ENCODE peak calls at places on chromosome 22, in eight cellular contexts. G, Z, D, I, O, A, V and U are unnamed samples. For H3K36me3, the result is how much of the 10 kb centered on the place peaks cover.

GRCh38 chr22:25069758-25070461 is 117.4 kb downstream of the KIAA1671 start:
- DNase-seq in G (no peak), Z (no peak), D (peak), I (no peak), O (no peak), A (no peak), V (no peak), U (no peak)

GRCh38 chr22:38465673-38466490 is 2.0 kb upstream of the KDELR3 start:
- DNase-seq in G (no peak), Z (peak), D (no peak), I (peak), O (no peak), A (no peak), V (no peak), U (no peak)

GRCh38 chr22:41576877-41577276 is 12.8 kb downstream of the PMM1 start:
- DNase-seq in G (peak), Z (peak), D (peak), I (no peak), O (no peak), A (peak), V (no peak), U (peak)

GRCh38 chr22:19454156-19454555 is 6.6 kb upstream of the C22orf39 start:
- DNase-seq in G (no peak), Z (no peak), D (no peak), I (no peak), O (no peak), A (no peak), V (no peak), U (no peak)

GRCh38 chr22:40196628-40197027 is 18.9 kb downstream of the TNRC6B start:
- DNase-seq in G (no peak), Z (peak), D (peak), I (peak), O (no peak), A (no peak), V (no peak), U (no peak)

GRCh38 chr22:27880778-27881394 is 38.2 kb downstream of the PITPNB start:
- DNase-seq in G (peak), Z (peak), D (peak), I (no peak), O (peak), A (peak), V (no peak), U (no peak)

GRCh38 chr22:50169181-50169759 is 1.3 kb upstream of the PANX2 start:
- DNase-seq in G (no peak), Z (peak), D (no peak), I (peak), O (no peak), A (no peak), V (no peak), U (no peak)

GRCh38 chr22:46289244-46289891 is 7.3 kb upstream of the GTSE1 start:
- DNase-seq in G (no peak), Z (no peak), D (no peak), I (no peak), O (no peak), A (no peak), V (no peak), U (no peak)

GRCh38 chr22:31093956-31094622 is 13.0 kb downstream of the SMTN start:
- DNase-seq in G (no peak), Z (no peak), D (no peak), I (no peak), O (peak), A (no peak), V (no peak), U (peak)

GRCh38 chr22:24440270-24440717 is 12.9 kb downstream of the ADORA2A start:
- DNase-seq in G (no peak), Z (no peak), D (no peak), I (peak), O (no peak), A (no peak), V (no peak), U (no peak)

GRCh38 chr22:28951969-28952521 is 68.7 kb downstream of the ZNRF3 start:
- DNase-seq in G (no peak), Z (no peak), D (peak), I (no peak), O (no peak), A (no peak), V (no peak), U (no peak)

GRCh38 chr22:27973851-27974250 is 54.8 kb upstream of the PITPNB start:
- DNase-seq in G (no peak), Z (no peak), D (no peak), I (no peak), O (no peak), A (no peak), V (no peak), U (no peak)

GRCh38 chr22:40463017-40463631 is 92.7 kb downstream of the SGSM3 start:
- DNase-seq in G (peak), Z (no peak), D (no peak), I (no peak), O (no peak), A (peak), V (no peak), U (no peak)

GRCh38 chr22:47624277-47625012 is 862.0 kb downstream of the TBC1D22A start:
- DNase-seq in G (no peak), Z (no peak), D (no peak), I (no peak), O (no peak), A (no peak), V (no peak), U (no peak)

GRCh38 chr22:43625242-43625641 is 186.9 kb downstream of the EFCAB6 start:
- DNase-seq in G (no peak), Z (peak), D (no peak), I (no peak), O (no peak), A (no peak), V (no peak), U (no peak)

GRCh38 chr22:27667121-27667843 is 134.3 kb downstream of the MN1 start:
- DNase-seq in G (no peak), Z (no peak), D (peak), I (no peak), O (peak), A (no peak), V (no peak), U (no peak)

GRCh38 chr22:38941488-38941987 is 15.9 kb upstream of the APOBEC3A start:
- DNase-seq in G (no peak), Z (no peak), D (no peak), I (no peak), O (no peak), A (no peak), V (no peak), U (no peak)

GRCh38 chr22:27241430-27242110 is 560.0 kb downstream of the MN1 start:
- DNase-seq in G (no peak), Z (peak), D (peak), I (no peak), O (no peak), A (no peak), V (no peak), U (peak)

GRCh38 chr22:17823226-17823625 is 49.0 kb upstream of the BID start:
- DNase-seq in G (no peak), Z (no peak), D (no peak), I (no peak), O (no peak), A (no peak), V (no peak), U (no peak)

GRCh38 chr22:48979482-48979881 is 848.2 kb downstream of the BRD1 start:
- DNase-seq in G (no peak), Z (no peak), D (no peak), I (no peak), O (no peak), A (no peak), V (no peak), U (no peak)

GRCh38 chr22:40966683-40967082 is 15.5 kb downstream of the RBX1 start:
- DNase-seq in G (no peak), Z (no peak), D (no peak), I (no peak), O (no peak), A (no peak), V (no peak), U (no peak)

GRCh38 chr22:47201996-47202818 is 439.8 kb downstream of the TBC1D22A start:
- DNase-seq in G (no peak), Z (no peak), D (no peak), I (peak), O (no peak), A (no peak), V (no peak), U (no peak)

GRCh38 chr22:50257451-50258360 is 3.8 kb downstream of the MAPK12 start:
- DNase-seq in G (no peak), Z (no peak), D (no peak), I (no peak), O (no peak), A (no peak), V (no peak), U (no peak)

GRCh38 chr22:28172948-28173360 is 253.9 kb upstream of the PITPNB start:
- DNase-seq in G (no peak), Z (peak), D (no peak), I (no peak), O (no peak), A (no peak), V (no peak), U (no peak)

GRCh38 chr22:36510966-36511881 is 4.4 kb upstream of the FOXRED2 start:
- DNase-seq in G (peak), Z (peak), D (peak), I (no peak), O (no peak), A (peak), V (no peak), U (no peak)

GRCh38 chr22:39101226-39101625 is 4.2 kb downstream of the APOBEC3H start:
- DNase-seq in G (no peak), Z (no peak), D (no peak), I (no peak), O (no peak), A (no peak), V (no peak), U (no peak)

GRCh38 chr22:41589601-41590365 is at the start of gene PMM1:
- DNase-seq in G (peak), Z (peak), D (peak), I (peak), O (peak), A (peak), V (peak), U (peak)

GRCh38 chr22:42596376-42596775 is 18.3 kb downstream of the POLDIP3 start:
- DNase-seq in G (no peak), Z (no peak), D (no peak), I (no peak), O (peak), A (no peak), V (no peak), U (peak)

GRCh38 chr22:42595434-42595833 is 19.2 kb downstream of the POLDIP3 start:
- DNase-seq in G (no peak), Z (no peak), D (no peak), I (no peak), O (peak), A (no peak), V (no peak), U (no peak)

GRCh38 chr22:42596863-42597530 is 17.7 kb downstream of the POLDIP3 start:
- DNase-seq in G (no peak), Z (no peak), D (no peak), I (no peak), O (no peak), A (no peak), V (no peak), U (no peak)

DNA sequence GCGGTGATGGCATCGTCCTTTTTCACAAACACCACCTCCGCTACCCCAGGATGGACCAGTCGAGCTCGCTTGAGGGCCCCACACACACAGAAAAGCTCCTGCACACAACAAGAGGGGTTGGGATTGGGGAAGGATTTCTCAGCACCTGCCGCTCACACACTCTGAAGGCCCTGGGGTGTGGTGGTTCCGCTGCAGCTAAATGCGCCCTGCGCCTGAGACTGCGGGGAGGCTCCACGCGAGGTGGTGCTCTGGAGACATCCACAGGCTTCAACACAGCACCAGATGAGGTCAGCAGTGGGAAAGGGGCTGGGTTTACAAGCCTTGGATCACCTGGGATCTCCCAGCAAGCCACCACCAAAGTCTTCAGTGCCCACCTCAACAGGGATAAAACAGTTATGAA is 22.7 kb downstream of the POLDIP3 start:
- DNase-seq in G (no peak), Z (no peak), D (no peak), I (no peak), O (no peak), A (no peak), V (no peak), U (no peak)
- H3K36me3 ChIP-seq in G (half or more), Z (under half), D (under half), I (half or more), O (half or more), A (under half), V (half or more), U (half or more)

GRCh38 chr22:20552913-20553401 is 45.5 kb downstream of the MED15 start:
- DNase-seq in G (no peak), Z (no peak), D (no peak), I (no peak), O (peak), A (peak), V (no peak), U (no peak)

GRCh38 chr22:20550851-20551744 is 43.7 kb downstream of the MED15 start:
- DNase-seq in G (peak), Z (peak), D (peak), I (peak), O (peak), A (peak), V (peak), U (no peak)

GRCh38 chr22:20553947-20554741 is 46.7 kb downstream of the MED15 start:
- DNase-seq in G (no peak), Z (no peak), D (no peak), I (no peak), O (no peak), A (no peak), V (no peak), U (no peak)

GRCh38 chr22:20551805-20552449 is 44.5 kb downstream of the MED15 start:
- DNase-seq in G (peak), Z (peak), D (peak), I (peak), O (peak), A (no peak), V (no peak), U (no peak)

DNA sequence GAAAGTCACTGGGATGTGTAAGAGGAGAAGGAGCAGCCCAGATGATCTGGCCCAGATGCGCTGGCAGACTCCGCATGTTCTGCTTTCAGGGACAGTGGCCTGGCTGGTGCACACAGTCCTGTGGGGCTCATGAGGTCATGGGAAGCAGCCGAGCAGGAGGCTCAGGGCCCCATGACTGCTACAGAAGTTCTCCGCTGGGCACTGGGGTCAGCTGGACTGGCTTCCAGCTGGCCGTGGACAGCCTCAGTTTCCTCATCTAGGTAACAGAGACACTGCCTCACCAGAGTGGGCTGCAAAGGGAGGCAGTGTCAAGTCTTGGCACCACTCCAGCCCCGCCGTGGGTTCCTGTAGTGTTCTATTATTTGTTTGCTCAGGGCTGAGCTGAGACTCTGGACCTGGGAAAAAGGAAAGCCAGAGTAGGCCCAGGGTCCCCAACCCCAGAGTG is 45.1 kb downstream of the MED15 start:
- DNase-seq in G (no peak), Z (peak), D (peak), I (peak), O (peak), A (peak), V (no peak), U (peak)
- H3K4me3 ChIP-seq in G (peak), Z (no peak), D (no peak), I (no peak), O (peak), A (no peak), V (peak), U (peak)

GRCh38 chr22:23065495-23066122 is 4.7 kb upstream of the GNAZ start:
- DNase-seq in G (no peak), Z (no peak), D (peak), I (peak), O (peak), A (no peak), V (no peak), U (no peak)

GRCh38 chr22:23065069-23065451 is 5.3 kb upstream of the GNAZ start:
- DNase-seq in G (no peak), Z (no peak), D (peak), I (no peak), O (no peak), A (no peak), V (no peak), U (no peak)

GRCh38 chr22:23062616-23063538 is 7.4 kb upstream of the GNAZ start:
- DNase-seq in G (no peak), Z (no peak), D (peak), I (peak), O (peak), A (no peak), V (no peak), U (no peak)

GRCh38 chr22:23063539-23064380 is 6.6 kb upstream of the GNAZ start:
- DNase-seq in G (no peak), Z (no peak), D (peak), I (peak), O (peak), A (no peak), V (no peak), U (no peak)

DNA sequence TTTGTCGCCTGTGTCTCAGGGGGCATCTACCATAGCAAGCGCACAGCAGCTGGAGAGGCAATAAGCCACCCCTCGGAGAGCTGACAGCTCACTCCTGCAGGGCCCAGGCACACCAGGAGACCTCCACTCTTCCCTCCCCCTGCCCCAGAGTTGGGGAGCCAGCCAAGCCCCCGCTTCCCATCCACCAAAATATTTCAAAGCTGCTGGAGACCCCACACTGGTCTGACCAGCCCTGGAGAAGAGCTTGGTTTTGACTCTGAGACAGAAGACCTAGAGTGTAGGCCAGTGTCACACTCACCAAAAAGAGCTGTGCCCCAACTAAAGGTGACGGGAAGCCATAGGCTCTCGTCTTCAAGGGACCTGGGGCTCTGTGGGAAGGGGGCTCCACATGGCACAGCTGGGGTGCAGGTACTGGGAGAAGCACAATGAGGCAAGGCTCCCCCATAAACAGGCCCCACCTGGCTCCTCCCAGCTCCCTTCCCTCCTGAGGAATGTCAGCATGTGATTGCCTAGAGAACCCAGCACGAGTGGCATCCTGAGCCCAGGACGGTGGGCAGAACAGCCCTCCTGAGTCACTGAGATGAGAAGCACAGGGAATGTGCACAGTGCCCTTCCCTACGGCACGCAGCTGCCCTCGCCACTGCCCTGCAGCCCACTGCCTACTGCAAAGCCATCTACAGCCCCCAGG is 5.8 kb upstream of the GNAZ start:
- DNase-seq in G (no peak), Z (no peak), D (no peak), I (peak), O (peak), A (no peak), V (no peak), U (no peak)
- H3K36me3 ChIP-seq in G (under half), Z (under half), D (under half), I (under half), O (under half), A (under half), V (under half), U (under half)

GRCh38 chr22:30002861-30003489 is 77.3 kb upstream of the HORMAD2 start:
- DNase-seq in G (no peak), Z (no peak), D (no peak), I (no peak), O (no peak), A (peak), V (no peak), U (no peak)

GRCh38 chr22:30004101-30004500 is 76.2 kb upstream of the HORMAD2 start:
- DNase-seq in G (no peak), Z (peak), D (no peak), I (no peak), O (no peak), A (no peak), V (no peak), U (no peak)

GRCh38 chr22:30000566-30000965 is 79.7 kb upstream of the HORMAD2 start:
- DNase-seq in G (no peak), Z (peak), D (no peak), I (no peak), O (no peak), A (no peak), V (no peak), U (no peak)

GRCh38 chr22:29998627-29999026 is 81.6 kb upstream of the HORMAD2 start:
- DNase-seq in G (no peak), Z (peak), D (no peak), I (no peak), O (no peak), A (no peak), V (no peak), U (no peak)

GRCh38 chr22:30001459-30001858 is 78.8 kb upstream of the HORMAD2 start:
- DNase-seq in G (no peak), Z (no peak), D (no peak), I (no peak), O (no peak), A (peak), V (no peak), U (no peak)
- H3K4me3 ChIP-seq in G (no peak), Z (no peak), D (no peak), I (no peak), O (no peak), A (no peak), V (no peak), U (no peak)

GRCh38 chr22:45199723-45200122 is 36.0 kb downstream of the NUP50 start:
- DNase-seq in G (no peak), Z (no peak), D (peak), I (no peak), O (no peak), A (no peak), V (no peak), U (no peak)

GRCh38 chr22:45201678-45202332 is 38.1 kb downstream of the NUP50 start:
- DNase-seq in G (no peak), Z (no peak), D (peak), I (no peak), O (no peak), A (no peak), V (no peak), U (no peak)

GRCh38 chr22:45202333-45203149 is 38.2 kb downstream of the KIAA0930 start:
- DNase-seq in G (no peak), Z (no peak), D (peak), I (no peak), O (no peak), A (no peak), V (no peak), U (no peak)

GRCh38 chr22:45200230-45200629 is 36.5 kb downstream of the NUP50 start:
- DNase-seq in G (no peak), Z (no peak), D (peak), I (no peak), O (no peak), A (no peak), V (no peak), U (no peak)

DNA sequence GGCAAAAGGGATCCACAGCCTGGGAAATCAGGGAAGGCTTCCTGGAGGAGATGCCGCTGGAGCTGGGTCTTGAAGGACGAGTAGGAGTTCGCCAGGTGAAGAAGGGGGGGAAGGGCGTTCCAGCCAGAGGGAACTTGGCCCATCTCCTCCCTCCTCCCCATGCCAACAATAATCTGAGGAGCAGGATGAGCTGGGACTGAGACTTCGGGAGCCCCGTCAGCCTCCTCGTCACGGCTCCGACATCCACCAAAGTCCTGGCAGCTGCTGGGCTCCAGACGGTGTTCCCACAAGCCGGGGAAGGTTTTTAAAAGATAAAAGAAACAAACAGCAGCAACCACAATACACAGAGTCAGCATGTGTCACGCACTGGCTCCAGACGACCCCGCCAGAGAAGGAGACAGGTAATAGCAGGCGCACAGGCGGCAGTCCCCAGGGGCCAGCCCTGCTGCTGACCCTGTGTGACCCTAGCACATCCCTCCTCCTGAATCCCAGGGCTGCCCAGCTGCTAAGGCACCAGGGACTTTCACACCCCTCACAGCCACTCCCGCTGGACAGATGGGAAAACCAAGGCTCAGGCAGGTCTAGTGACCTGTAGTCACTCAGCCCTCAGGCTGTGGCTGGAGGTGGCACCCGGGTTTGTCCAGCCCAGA is 37.3 kb downstream of the NUP50 start:
- DNase-seq in G (no peak), Z (no peak), D (peak), I (no peak), O (no peak), A (no peak), V (no peak), U (no peak)
- H3K36me3 ChIP-seq in G (under half), Z (under half), D (under half), I (half or more), O (under half), A (under half), V (under half), U (half or more)